ENCODE peak calls at places on chromosome 20, in eight cellular contexts. P is posterior vena cava, U is nephron progenitor cell, I is H54, J is HCT116, K is lung, D is pancreas, O is GM23338. A is an unnamed sample.
A peak's percentile ranks its signal among the peaks of the same experiment; 100 is the strongest.

GRCh38 chr20:48898210-48898609 is 23.3 kb upstream of the ARFGEF2 start:
- DNase-seq in P (no peak), U (no peak), I (no peak), J (no peak), K (no peak), D (no peak), O (no peak), A (no peak)

GRCh38 chr20:11200423-11200822 is 526.6 kb upstream of the JAG1 start:
- DNase-seq in P (no peak), U (no peak), I (no peak), J (no peak), K (no peak), D (no peak), O (no peak), A (no peak)

GRCh38 chr20:62363920-62364851 is 2.9 kb downstream of the LAMA5 start:
- DNase-seq in P (no peak), U (no peak), I (no peak), J (no peak), K (no peak), D (no peak), O (peak; percentile 63), A (no peak)

GRCh38 chr20:57414867-57415592 is 23.8 kb downstream of the RBM38 start:
- DNase-seq in P (no peak), U (no peak), I (no peak), J (no peak), K (no peak), D (no peak), O (no peak), A (no peak)

GRCh38 chr20:24873015-24873620 is 76.0 kb upstream of the CST7 start:
- DNase-seq in P (no peak), U (peak; percentile 26), I (no peak), J (no peak), K (peak; percentile 18), D (no peak), O (no peak), A (no peak)

GRCh38 chr20:17083738-17084137 is 143.1 kb upstream of the PCSK2 start:
- DNase-seq in P (no peak), U (peak; percentile 65), I (no peak), J (no peak), K (no peak), D (no peak), O (peak; percentile 65), A (peak; percentile 67)

GRCh38 chr20:51803157-51803854 is 985 bp upstream of the SALL4 start:
- DNase-seq in P (no peak), U (no peak), I (no peak), J (no peak), K (no peak), D (no peak), O (no peak), A (no peak)

GRCh38 chr20:63052571-63053429 is 46.0 kb upstream of the BHLHE23 start:
- DNase-seq in P (peak; percentile 66), U (no peak), I (no peak), J (no peak), K (no peak), D (no peak), O (no peak), A (no peak)

GRCh38 chr20:20267685-20268429 is 100.0 kb upstream of the INSM1 start:
- DNase-seq in P (no peak), U (peak; percentile 7), I (no peak), J (no peak), K (no peak), D (no peak), O (peak; percentile 53), A (peak; percentile 16)

GRCh38 chr20:51022803-51023616 is at the start of gene KCNG1:
- DNase-seq in P (peak; percentile 86), U (peak; percentile 92), I (no peak), J (peak; percentile 49), K (peak; percentile 45), D (peak; percentile 66), O (peak; percentile 92), A (peak; percentile 93)

GRCh38 chr20:25274891-25275812 is 27.3 kb downstream of the PYGB start:
- DNase-seq in P (peak; percentile 70), U (no peak), I (no peak), J (no peak), K (no peak), D (peak; percentile 1), O (no peak), A (no peak)

GRCh38 chr20:41366546-41367392 is at the start of gene EMILIN3:
- DNase-seq in P (peak; percentile 71), U (peak; percentile 82), I (no peak), J (no peak), K (no peak), D (no peak), O (peak; percentile 78), A (peak; percentile 43)

GRCh38 chr20:9769954-9770353 is 68.9 kb downstream of the PAK5 start:
- DNase-seq in P (no peak), U (no peak), I (no peak), J (no peak), K (no peak), D (no peak), O (no peak), A (no peak)

GRCh38 chr20:2658414-2659354 is 5.3 kb downstream of the IDH3B start:
- DNase-seq in P (no peak), U (no peak), I (no peak), J (no peak), K (no peak), D (no peak), O (peak; percentile 47), A (peak; percentile 58)

GRCh38 chr20:35854697-35855434 is 83.1 kb downstream of the PHF20 start:
- DNase-seq in P (no peak), U (no peak), I (no peak), J (no peak), K (no peak), D (no peak), O (no peak), A (no peak)